ENCODE peak calls at places on chromosomes 7 and 10, in five cellular contexts. W is mesendoderm, G is GM13976, X is retina, K is T-helper 1 cell. N is an unnamed sample.

GRCh38 chr10:124066744-124067714 is 26.4 kb downstream of the CHST15 start:
- DNase-seq in K (no peak), X (no peak), W (peak; percentile 95), G (no peak), N (peak; percentile 85)

GRCh38 chr7:75967573-75967997 is 26.8 kb downstream of the TMEM120A start:
- DNase-seq in K (no peak), G (no peak), W (no peak), X (peak; percentile 65), N (peak; percentile 51)

GRCh38 chr7:78164459-78164858 is 365.9 kb downstream of the PHTF2 start:
- DNase-seq in K (no peak), X (no peak), G (no peak), W (no peak), N (no peak)

GRCh38 chr10:7412482-7413251 is 1.8 kb upstream of the SFMBT2 start:
- DNase-seq in K (no peak), G (peak; percentile 55), W (peak; percentile 83), X (peak; percentile 89), N (peak; percentile 77)

GRCh38 chr10:43754569-43755260 is 106.0 kb upstream of the ZNF32 start:
- DNase-seq in X (no peak), W (no peak), G (no peak), K (no peak), N (peak; percentile 62)

GRCh38 chr7:13989138-13989943 is at the start of gene ETV1:
- DNase-seq in X (peak; percentile 91), W (peak; percentile 97), G (peak; percentile 14), K (no peak), N (peak; percentile 78)

GRCh38 chr10:126481181-126481580 is 92.9 kb upstream of the ADAM12 start:
- DNase-seq in X (no peak), K (no peak), W (no peak), G (no peak), N (no peak)

GRCh38 chr10:113780681-113781250 is 29.3 kb downstream of the PLEKHS1 start:
- DNase-seq in X (no peak), G (no peak), K (no peak), W (peak; percentile 42), N (no peak)

GRCh38 chr7:131961281-131961680 is 404.9 kb upstream of the PODXL start:
- DNase-seq in W (no peak), K (no peak), G (no peak), X (no peak), N (no peak)

GRCh38 chr7:44727346-44728262 is 21.0 kb upstream of the ZMIZ2 start:
- DNase-seq in G (no peak), W (no peak), K (no peak), X (no peak), N (no peak)

GRCh38 chr7:43112941-43113621 is 634 bp downstream of the HECW1 start:
- DNase-seq in G (peak; percentile 56), K (no peak), X (peak; percentile 91), W (peak; percentile 90), N (peak; percentile 91)

GRCh38 chr10:13440709-13441061 is 88.1 kb downstream of the BEND7 start:
- DNase-seq in W (no peak), G (no peak), X (no peak), K (no peak), N (no peak)

GRCh38 chr10:43006490-43006889 is 70.4 kb upstream of the RET start:
- DNase-seq in X (no peak), G (no peak), K (no peak), W (no peak), N (no peak)